ENCODE peak calls at places on chromosomes 5 and 9, in four cellular contexts. L, G, Q and I are unnamed samples. For H3K36me3, the result is how much of the 10 kb centered on the place peaks cover.

GRCh38 chr9:126700903-126701819 is 87.4 kb downstream of the LMX1B start:
- DNase-seq in L (no peak), G (peak), Q (peak), I (peak)

GRCh38 chr5:137954131-137954879 is 65.0 kb downstream of the PKD2L2 start:
- DNase-seq in L (peak), G (no peak), Q (no peak), I (no peak)

GRCh38 chr5:66164044-66164790 is 20.1 kb downstream of the SREK1 start:
- DNase-seq in L (no peak), G (no peak), Q (no peak), I (no peak)

GRCh38 chr5:124742983-124743533 is 3.4 kb downstream of the ZNF608 start:
- DNase-seq in L (peak), G (no peak), Q (peak), I (no peak)

GRCh38 chr5:126780165-126780827 is 3.4 kb downstream of the LMNB1 start:
- DNase-seq in L (peak), G (no peak), Q (peak), I (peak)

GRCh38 chr5:109487753-109488420 is 78.1 kb upstream of the PJA2 start:
- DNase-seq in L (no peak), G (no peak), Q (no peak), I (no peak)

GRCh38 chr9:16138961-16139441 is 586.2 kb downstream of the CCDC171 start:
- DNase-seq in L (no peak), G (no peak), Q (no peak), I (no peak)

GRCh38 chr5:157473383-157474370 is 13.7 kb downstream of the NIPAL4 start:
- DNase-seq in L (no peak), G (no peak), Q (no peak), I (no peak)

GRCh38 chr5:179227578-179228311 is 117.5 kb downstream of the ADAMTS2 start:
- DNase-seq in L (no peak), G (peak), Q (no peak), I (peak)

GRCh38 chr5:153618857-153619256 is 128.4 kb downstream of the GRIA1 start:
- DNase-seq in L (peak), G (no peak), Q (no peak), I (no peak)

GRCh38 chr9:16341176-16341575 is 529.3 kb downstream of the BNC2 start:
- DNase-seq in L (no peak), G (no peak), Q (no peak), I (no peak)

GRCh38 chr5:638501-639252 is 26.5 kb downstream of the CEP72 start:
- DNase-seq in L (no peak), G (peak), Q (peak), I (no peak)
- H3K36me3 ChIP-seq in L (under half), G (half or more), Q (half or more), I (under half)

GRCh38 chr5:98930972-98931762 is 2.4 kb upstream of the CHD1 start:
- DNase-seq in L (no peak), G (no peak), Q (no peak), I (no peak)

GRCh38 chr5:98927988-98928801 is 612 bp downstream of the CHD1 start:
- DNase-seq in L (peak), G (peak), Q (peak), I (peak)

GRCh38 chr5:98928802-98929122 is at the start of gene CHD1:
- DNase-seq in L (peak), G (peak), Q (peak), I (peak)

GRCh38 chr5:98929982-98930355 is 1.2 kb upstream of the CHD1 start:
- DNase-seq in L (no peak), G (no peak), Q (no peak), I (no peak)

GRCh38 chr5:98929123-98929981 is 545 bp upstream of the CHD1 start:
- DNase-seq in L (peak), G (peak), Q (peak), I (peak)
- H3K4me3 ChIP-seq in L (peak), G (peak), Q (peak), I (peak)

GRCh38 chr9:69427286-69427685 is 102.3 kb downstream of the ENTREP1 start:
- DNase-seq in L (no peak), G (no peak), Q (no peak), I (no peak)
- H3K36me3 ChIP-seq in L (under half), G (under half), Q (under half), I (under half)

GRCh38 chr5:181217805-181218065 is 5.3 kb upstream of the TRIM41 start:
- DNase-seq in L (no peak), G (no peak), Q (no peak), I (no peak)

GRCh38 chr5:181219262-181220177 is 3.6 kb upstream of the TRIM41 start:
- DNase-seq in L (no peak), G (no peak), Q (no peak), I (no peak)

GRCh38 chr5:181220178-181220515 is 2.9 kb upstream of the TRIM41 start:
- DNase-seq in L (no peak), G (no peak), Q (no peak), I (no peak)

GRCh38 chr5:181217111-181217804 is 5.8 kb upstream of the TRIM41 start:
- DNase-seq in L (peak), G (peak), Q (peak), I (peak)

GRCh38 chr5:181218795-181219124 is 4.3 kb upstream of the TRIM41 start:
- DNase-seq in L (no peak), G (no peak), Q (no peak), I (no peak)
- H3K4me3 ChIP-seq in L (no peak), G (peak), Q (no peak), I (peak)